ENCODE peak calls at places on chromosomes 13 and 19, in ten cellular contexts. One of them, this sample, is unnamed.

GRCh38 chr13:29159871-29160270 is 339.7 kb downstream of the MTUS2 start:
- DNase-seq in heart left ventricle: no peak
- DNase-seq in Caco-2: no peak
- DNase-seq in K562: no peak
- DNase-seq in H7: no peak
- DNase-seq in IMR-90: no peak
- DNase-seq in SK-N-SH: no peak
- DNase-seq in AG09309: no peak
- DNase-seq in upper lobe of left lung: no peak
- DNase-seq in pancreas: no peak
- DNase-seq in this sample: no peak

GRCh38 chr19:51127755-51128154 is 3.0 kb downstream of the SIGLEC9 start:
- DNase-seq in SK-N-SH: no peak
- DNase-seq in IMR-90: peak
- DNase-seq in AG09309: no peak
- DNase-seq in heart left ventricle: peak
- DNase-seq in pancreas: peak
- DNase-seq in H7: no peak
- DNase-seq in K562: peak
- DNase-seq in Caco-2: no peak
- DNase-seq in upper lobe of left lung: no peak
- DNase-seq in this sample: no peak

GRCh38 chr19:52570005-52570861 is at the start of gene ZNF701:
- DNase-seq in H7: peak
- DNase-seq in Caco-2: peak
- DNase-seq in IMR-90: peak
- DNase-seq in AG09309: peak
- DNase-seq in upper lobe of left lung: peak
- DNase-seq in K562: peak
- DNase-seq in pancreas: peak
- DNase-seq in SK-N-SH: peak
- DNase-seq in heart left ventricle: peak
- DNase-seq in this sample: peak

GRCh38 chr13:28641600-28641926 is 17.4 kb upstream of the POMP start:
- DNase-seq in IMR-90: no peak
- DNase-seq in pancreas: no peak
- DNase-seq in H7: no peak
- DNase-seq in SK-N-SH: no peak
- DNase-seq in upper lobe of left lung: no peak
- DNase-seq in heart left ventricle: no peak
- DNase-seq in Caco-2: no peak
- DNase-seq in K562: no peak
- DNase-seq in AG09309: no peak
- DNase-seq in this sample: no peak

GRCh38 chr13:111949311-111949710 is 117.6 kb upstream of the SOX1 start:
- DNase-seq in pancreas: no peak
- DNase-seq in heart left ventricle: no peak
- DNase-seq in Caco-2: no peak
- DNase-seq in IMR-90: no peak
- DNase-seq in H7: no peak
- DNase-seq in SK-N-SH: no peak
- DNase-seq in K562: no peak
- DNase-seq in AG09309: no peak
- DNase-seq in upper lobe of left lung: no peak
- DNase-seq in this sample: no peak

GRCh38 chr19:43595605-43595998 is 332 bp downstream of the IRGQ start:
- DNase-seq in heart left ventricle: no peak
- DNase-seq in Caco-2: peak
- DNase-seq in SK-N-SH: no peak
- DNase-seq in H7: no peak
- DNase-seq in IMR-90: no peak
- DNase-seq in K562: no peak
- DNase-seq in pancreas: no peak
- DNase-seq in upper lobe of left lung: no peak
- DNase-seq in AG09309: no peak
- DNase-seq in this sample: no peak

GRCh38 chr19:35885909-35886308 is 14.4 kb downstream of the NFKBID start:
- DNase-seq in SK-N-SH: no peak
- DNase-seq in Caco-2: no peak
- DNase-seq in pancreas: no peak
- DNase-seq in K562: no peak
- DNase-seq in upper lobe of left lung: no peak
- DNase-seq in IMR-90: no peak
- DNase-seq in AG09309: no peak
- DNase-seq in heart left ventricle: no peak
- DNase-seq in H7: no peak
- DNase-seq in this sample: no peak

GRCh38 chr19:30557212-30557611 is 185.0 kb downstream of the ZNF536 start:
- DNase-seq in AG09309: no peak
- DNase-seq in upper lobe of left lung: no peak
- DNase-seq in pancreas: no peak
- DNase-seq in IMR-90: no peak
- DNase-seq in Caco-2: no peak
- DNase-seq in heart left ventricle: no peak
- DNase-seq in H7: no peak
- DNase-seq in K562: no peak
- DNase-seq in SK-N-SH: no peak
- DNase-seq in this sample: no peak

GRCh38 chr13:102659168-102659713 is 35.6 kb downstream of the METTL21C start:
- DNase-seq in SK-N-SH: no peak
- DNase-seq in K562: no peak
- DNase-seq in heart left ventricle: no peak
- DNase-seq in AG09309: no peak
- DNase-seq in Caco-2: no peak
- DNase-seq in IMR-90: no peak
- DNase-seq in upper lobe of left lung: no peak
- DNase-seq in pancreas: no peak
- DNase-seq in H7: no peak
- DNase-seq in this sample: no peak

GRCh38 chr13:113765241-113765910 is 6.3 kb downstream of the TMEM255B start:
- DNase-seq in upper lobe of left lung: no peak
- DNase-seq in heart left ventricle: no peak
- DNase-seq in AG09309: no peak
- DNase-seq in pancreas: no peak
- DNase-seq in H7: peak
- DNase-seq in IMR-90: no peak
- DNase-seq in SK-N-SH: no peak
- DNase-seq in K562: peak
- DNase-seq in Caco-2: no peak
- DNase-seq in this sample: no peak

GRCh38 chr13:21106089-21106488 is 44.7 kb upstream of the LATS2 start:
- DNase-seq in upper lobe of left lung: no peak
- DNase-seq in heart left ventricle: no peak
- DNase-seq in H7: no peak
- DNase-seq in pancreas: no peak
- DNase-seq in K562: no peak
- DNase-seq in Caco-2: no peak
- DNase-seq in AG09309: peak
- DNase-seq in SK-N-SH: no peak
- DNase-seq in IMR-90: peak
- DNase-seq in this sample: no peak

GRCh38 chr13:112325941-112326645 is 50.1 kb upstream of the SPACA7 start:
- DNase-seq in IMR-90: no peak
- DNase-seq in Caco-2: no peak
- DNase-seq in H7: peak
- DNase-seq in K562: no peak
- DNase-seq in AG09309: no peak
- DNase-seq in pancreas: no peak
- DNase-seq in upper lobe of left lung: peak
- DNase-seq in SK-N-SH: no peak
- DNase-seq in heart left ventricle: no peak
- DNase-seq in this sample: no peak

GRCh38 chr13:31970237-31970930 is 61.2 kb upstream of the FRY start:
- DNase-seq in IMR-90: peak
- DNase-seq in H7: no peak
- DNase-seq in K562: no peak
- DNase-seq in pancreas: no peak
- DNase-seq in Caco-2: no peak
- DNase-seq in upper lobe of left lung: no peak
- DNase-seq in heart left ventricle: no peak
- DNase-seq in SK-N-SH: no peak
- DNase-seq in AG09309: peak
- DNase-seq in this sample: no peak

GRCh38 chr13:42807236-42807635 is 25.9 kb downstream of the FAM216B start:
- DNase-seq in upper lobe of left lung: no peak
- DNase-seq in H7: no peak
- DNase-seq in K562: no peak
- DNase-seq in Caco-2: no peak
- DNase-seq in SK-N-SH: no peak
- DNase-seq in heart left ventricle: no peak
- DNase-seq in pancreas: no peak
- DNase-seq in AG09309: no peak
- DNase-seq in IMR-90: peak
- DNase-seq in this sample: no peak

GRCh38 chr13:40777166-40777956 is 6.4 kb upstream of the MRPS31 start:
- DNase-seq in pancreas: no peak
- DNase-seq in upper lobe of left lung: no peak
- DNase-seq in H7: peak
- DNase-seq in Caco-2: peak
- DNase-seq in IMR-90: peak
- DNase-seq in AG09309: no peak
- DNase-seq in heart left ventricle: no peak
- DNase-seq in K562: peak
- DNase-seq in SK-N-SH: peak
- DNase-seq in this sample: peak

GRCh38 chr13:32432856-32433255 is 4.9 kb upstream of the N4BP2L1 start:
- DNase-seq in IMR-90: no peak
- DNase-seq in K562: no peak
- DNase-seq in heart left ventricle: no peak
- DNase-seq in SK-N-SH: no peak
- DNase-seq in H7: no peak
- DNase-seq in upper lobe of left lung: no peak
- DNase-seq in AG09309: no peak
- DNase-seq in pancreas: no peak
- DNase-seq in Caco-2: no peak
- DNase-seq in this sample: no peak

GRCh38 chr13:25692156-25692555 is 320.4 kb downstream of the ATP8A2 start:
- DNase-seq in Caco-2: no peak
- DNase-seq in SK-N-SH: no peak
- DNase-seq in H7: peak
- DNase-seq in K562: no peak
- DNase-seq in heart left ventricle: no peak
- DNase-seq in pancreas: no peak
- DNase-seq in AG09309: no peak
- DNase-seq in upper lobe of left lung: no peak
- DNase-seq in IMR-90: no peak
- DNase-seq in this sample: no peak

GRCh38 chr13:39217471-39217870 is 179.2 kb downstream of the NHLRC3 start:
- DNase-seq in heart left ventricle: no peak
- DNase-seq in H7: no peak
- DNase-seq in AG09309: no peak
- DNase-seq in pancreas: no peak
- DNase-seq in K562: no peak
- DNase-seq in SK-N-SH: no peak
- DNase-seq in IMR-90: no peak
- DNase-seq in upper lobe of left lung: no peak
- DNase-seq in Caco-2: no peak
- DNase-seq in this sample: no peak

GRCh38 chr13:76398426-76398825 is 487.8 kb downstream of the KCTD12 start:
- DNase-seq in K562: no peak
- DNase-seq in pancreas: no peak
- DNase-seq in H7: no peak
- DNase-seq in SK-N-SH: no peak
- DNase-seq in heart left ventricle: no peak
- DNase-seq in Caco-2: no peak
- DNase-seq in IMR-90: peak
- DNase-seq in AG09309: no peak
- DNase-seq in upper lobe of left lung: no peak
- DNase-seq in this sample: no peak

DNA sequence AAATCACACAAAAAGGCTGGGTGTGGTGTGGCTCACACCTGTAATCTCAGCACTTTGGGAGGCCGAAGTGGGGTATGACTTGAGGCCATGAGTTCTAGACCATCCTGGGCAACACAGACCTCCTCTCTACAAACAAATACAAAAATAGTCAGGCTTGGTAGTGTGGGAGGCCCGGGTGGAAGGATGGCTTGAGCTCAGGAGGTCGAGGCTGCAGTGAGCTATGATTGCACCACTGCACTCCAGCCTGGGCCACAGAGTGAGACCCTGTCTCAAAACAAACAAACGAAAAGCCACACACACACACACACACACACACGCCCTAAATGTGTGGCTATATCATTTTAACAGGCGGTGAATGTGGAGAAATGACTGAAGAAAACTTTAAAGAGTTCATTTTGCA is 904 bp upstream of the ZNF557 start:
- DNase-seq in pancreas: no peak
- DNase-seq in AG09309: no peak
- DNase-seq in H7: no peak
- DNase-seq in Caco-2: no peak
- DNase-seq in heart left ventricle: no peak
- DNase-seq in IMR-90: no peak
- DNase-seq in SK-N-SH: no peak
- DNase-seq in upper lobe of left lung: no peak
- DNase-seq in K562: no peak
- DNase-seq in this sample: no peak
- H3K4me3 ChIP-seq in pancreas: no peak
- H3K4me3 ChIP-seq in AG09309: peak
- H3K4me3 ChIP-seq in H7: no peak
- H3K4me3 ChIP-seq in Caco-2: peak
- H3K4me3 ChIP-seq in heart left ventricle: peak
- H3K4me3 ChIP-seq in IMR-90: no peak
- H3K4me3 ChIP-seq in SK-N-SH: no peak
- H3K4me3 ChIP-seq in upper lobe of left lung: no peak
- H3K4me3 ChIP-seq in K562: peak
- H3K4me3 ChIP-seq in this sample: no peak

GRCh38 chr19:2453431-2454025 is 3.2 kb downstream of the LMNB2 start:
- DNase-seq in upper lobe of left lung: no peak
- DNase-seq in IMR-90: no peak
- DNase-seq in heart left ventricle: no peak
- DNase-seq in Caco-2: no peak
- DNase-seq in AG09309: no peak
- DNase-seq in pancreas: no peak
- DNase-seq in SK-N-SH: no peak
- DNase-seq in K562: no peak
- DNase-seq in H7: peak
- DNase-seq in this sample: no peak
- H3K4me3 ChIP-seq in upper lobe of left lung: no peak
- H3K4me3 ChIP-seq in IMR-90: no peak
- H3K4me3 ChIP-seq in heart left ventricle: no peak
- H3K4me3 ChIP-seq in Caco-2: no peak
- H3K4me3 ChIP-seq in AG09309: no peak
- H3K4me3 ChIP-seq in pancreas: no peak
- H3K4me3 ChIP-seq in SK-N-SH: no peak
- H3K4me3 ChIP-seq in K562: no peak
- H3K4me3 ChIP-seq in H7: no peak
- H3K4me3 ChIP-seq in this sample: no peak

GRCh38 chr19:47274891-47275865 is 493 bp downstream of the INAFM1 start:
- DNase-seq in IMR-90: no peak
- DNase-seq in H7: peak
- DNase-seq in pancreas: no peak
- DNase-seq in Caco-2: peak
- DNase-seq in K562: no peak
- DNase-seq in SK-N-SH: peak
- DNase-seq in heart left ventricle: no peak
- DNase-seq in upper lobe of left lung: no peak
- DNase-seq in AG09309: no peak
- DNase-seq in this sample: no peak
- H3K4me3 ChIP-seq in IMR-90: peak
- H3K4me3 ChIP-seq in H7: peak
- H3K4me3 ChIP-seq in pancreas: peak
- H3K4me3 ChIP-seq in Caco-2: peak
- H3K4me3 ChIP-seq in K562: peak
- H3K4me3 ChIP-seq in SK-N-SH: peak
- H3K4me3 ChIP-seq in heart left ventricle: peak
- H3K4me3 ChIP-seq in upper lobe of left lung: peak
- H3K4me3 ChIP-seq in AG09309: peak
- H3K4me3 ChIP-seq in this sample: peak

GRCh38 chr13:35471466-35472307 is 4.8 kb downstream of the MAB21L1 start:
- DNase-seq in pancreas: no peak
- DNase-seq in heart left ventricle: no peak
- DNase-seq in SK-N-SH: no peak
- DNase-seq in K562: no peak
- DNase-seq in IMR-90: no peak
- DNase-seq in upper lobe of left lung: peak
- DNase-seq in H7: peak
- DNase-seq in Caco-2: no peak
- DNase-seq in AG09309: no peak
- DNase-seq in this sample: no peak
- H3K4me3 ChIP-seq in pancreas: no peak
- H3K4me3 ChIP-seq in heart left ventricle: peak
- H3K4me3 ChIP-seq in SK-N-SH: peak
- H3K4me3 ChIP-seq in K562: no peak
- H3K4me3 ChIP-seq in IMR-90: no peak
- H3K4me3 ChIP-seq in upper lobe of left lung: no peak
- H3K4me3 ChIP-seq in H7: peak
- H3K4me3 ChIP-seq in Caco-2: no peak
- H3K4me3 ChIP-seq in AG09309: no peak
- H3K4me3 ChIP-seq in this sample: no peak

This sample was measured in naive thymus-derived CD4-positive, alpha-beta T cell.